ENCODE peak calls at places on chromosome 21, in nine cellular contexts. E is IMR-90, B is upper lobe of left lung, J is lower leg skin, T is testis, X is right lobe of liver, R is GM12891, A is GM12878, Q is transverse colon. Y is an unnamed sample.
A peak's percentile ranks its signal among the peaks of the same experiment; 100 is the strongest.

GRCh38 chr21:14879458-14879857 is 185.3 kb downstream of the NRIP1 start:
- DNase-seq in Q (no peak), J (no peak), X (no peak), R (no peak), B (no peak), A (no peak), T (no peak), E (no peak), Y (peak; percentile 26)

GRCh38 chr21:29466532-29466931 is 167.8 kb downstream of the BACH1 start:
- DNase-seq in T (no peak), Q (no peak), J (no peak), R (no peak), X (no peak), A (no peak), B (no peak), E (no peak), Y (no peak)

GRCh38 chr21:36747114-36747814 is 48.3 kb downstream of the SIM2 start:
- DNase-seq in B (no peak), E (no peak), X (no peak), Q (no peak), J (no peak), T (no peak), R (no peak), A (no peak), Y (no peak)

GRCh38 chr21:37367758-37368535 is 1.4 kb downstream of the DYRK1A start:
- DNase-seq in X (peak; percentile 73), Q (peak; percentile 38), R (no peak), E (peak; percentile 35), T (peak; percentile 43), J (peak; percentile 89), A (no peak), B (peak; percentile 41), Y (peak; percentile 73)

GRCh38 chr21:32173106-32173755 is 105.6 kb downstream of the MIS18A start:
- DNase-seq in X (no peak), T (no peak), A (no peak), E (no peak), B (no peak), J (no peak), Q (no peak), R (no peak), Y (no peak)

GRCh38 chr21:42580076-42580792 is 66.6 kb downstream of the SLC37A1 start:
- DNase-seq in J (peak; percentile 82), R (no peak), A (no peak), T (no peak), E (no peak), X (no peak), B (peak; percentile 16), Q (peak; percentile 1), Y (no peak)

GRCh38 chr21:14057313-14057712 is 153.4 kb downstream of the LIPI start:
- DNase-seq in X (peak; percentile 50), J (no peak), T (no peak), R (no peak), Q (no peak), A (no peak), B (no peak), E (no peak), Y (no peak)

GRCh38 chr21:31909153-31909771 is 36.4 kb downstream of the HUNK start:
- DNase-seq in X (no peak), A (no peak), Q (no peak), T (peak; percentile 70), R (no peak), J (peak; percentile 59), B (no peak), E (peak; percentile 17), Y (no peak)

GRCh38 chr21:21921410-21922232 is 923.4 kb downstream of the NCAM2 start:
- DNase-seq in X (no peak), B (no peak), J (no peak), E (peak; percentile 11), A (no peak), T (no peak), Q (no peak), R (no peak), Y (no peak)

GRCh38 chr21:36962098-36962780 is 4.2 kb downstream of the HLCS start:
- DNase-seq in E (no peak), T (no peak), X (no peak), Q (no peak), A (no peak), J (no peak), B (no peak), R (no peak), Y (no peak)

GRCh38 chr21:31182231-31183129 is 144.2 kb upstream of the KRTAP19-8 start:
- DNase-seq in R (no peak), B (no peak), E (no peak), A (no peak), J (no peak), Q (no peak), T (no peak), X (no peak), Y (no peak)

GRCh38 chr21:28018741-28019669 is 973.7 kb downstream of the LTN1 start:
- DNase-seq in J (no peak), E (peak; percentile 5), A (no peak), R (no peak), X (no peak), Q (no peak), T (no peak), B (no peak), Y (no peak)

GRCh38 chr21:27536319-27536718 is 569.4 kb upstream of the ADAMTS5 start:
- DNase-seq in Q (no peak), A (no peak), T (no peak), R (no peak), B (no peak), J (no peak), X (no peak), E (peak; percentile 75), Y (no peak)

GRCh38 chr21:44006656-44007055 is 5.5 kb upstream of the TRAPPC10 start:
- DNase-seq in T (peak; percentile 49), E (peak; percentile 32), X (no peak), B (no peak), R (no peak), J (no peak), A (no peak), Q (no peak), Y (peak; percentile 87)

GRCh38 chr21:44005071-44005470 is 7.0 kb upstream of the TRAPPC10 start:
- DNase-seq in R (no peak), T (no peak), B (no peak), J (no peak), E (no peak), A (no peak), X (no peak), Q (no peak), Y (no peak)

GRCh38 chr21:44005593-44005992 is 6.5 kb upstream of the TRAPPC10 start:
- DNase-seq in T (no peak), B (peak; percentile 78), R (no peak), J (no peak), X (no peak), Q (no peak), A (no peak), E (no peak), Y (no peak)

GRCh38 chr21:44003307-44003966 is 8.7 kb upstream of the TRAPPC10 start:
- DNase-seq in X (no peak), E (no peak), B (no peak), R (no peak), J (no peak), T (no peak), A (no peak), Q (no peak), Y (no peak)

GRCh38 chr21:44006017-44006624 is 6.0 kb upstream of the TRAPPC10 start:
- DNase-seq in X (no peak), E (peak; percentile 90), J (no peak), R (no peak), Q (no peak), B (peak; percentile 46), T (peak; percentile 58), A (no peak), Y (peak; percentile 40)
- TF ChIP-seq POLR2A in X (no peak), E (no peak), J (no peak), R (no peak), Q (no peak), B (no peak), T (no peak), A (no peak), Y (no peak)

GRCh38 chr21:38499296-38499695 is 1.0 kb upstream of the ERG start:
- DNase-seq in J (no peak), Q (no peak), T (no peak), E (no peak), B (no peak), R (no peak), X (no peak), A (no peak), Y (no peak)
- TF ChIP-seq POLR2A in J (no peak), Q (no peak), T (no peak), E (no peak), B (no peak), R (no peak), X (no peak), A (no peak), Y (no peak)

DNA sequence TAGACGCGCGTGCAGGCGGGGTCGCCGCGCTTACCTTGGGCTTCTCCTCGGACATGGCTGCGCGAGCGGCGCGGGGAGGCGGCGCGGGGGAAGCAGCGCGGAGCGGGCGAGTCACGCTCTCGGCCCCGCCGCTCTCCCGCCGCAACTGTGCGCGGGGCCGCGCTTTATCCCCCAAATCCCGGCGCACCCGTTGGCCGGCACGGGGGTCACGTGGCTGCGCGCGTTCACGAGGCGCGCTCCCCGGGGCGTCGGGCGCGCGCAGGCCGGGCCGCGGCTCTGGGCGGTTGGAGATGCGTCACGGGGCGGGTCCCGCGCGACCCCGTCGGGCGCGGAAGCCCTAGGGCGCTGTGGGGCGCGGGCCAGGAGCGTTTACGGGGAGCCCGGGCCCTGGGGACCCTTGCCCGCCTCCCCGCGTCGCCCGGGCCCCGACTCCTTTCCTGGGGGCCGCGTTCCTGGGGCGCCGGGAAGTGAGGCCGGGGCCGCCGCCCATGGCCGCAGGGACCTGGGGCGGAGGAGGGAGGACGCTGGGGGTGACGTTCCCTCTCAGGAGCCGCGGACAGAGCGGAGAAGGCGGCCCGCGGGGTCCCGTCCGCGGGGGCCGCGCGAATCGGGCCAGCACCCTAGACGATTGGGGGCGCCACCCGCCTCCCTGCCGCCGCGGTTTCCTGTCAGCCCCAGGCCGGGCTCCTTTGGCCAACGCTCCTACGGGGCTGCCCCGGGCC is at the start of gene SUMO3:
- DNase-seq in J (peak; percentile 96), Q (peak; percentile 90), E (peak; percentile 76), X (peak; percentile 85), R (peak; percentile 92), A (no peak), T (peak; percentile 84), B (peak; percentile 85), Y (peak; percentile 89)
- TF ChIP-seq POLR2A in J (no peak), Q (peak; percentile 80), E (peak; percentile 74), X (peak; percentile 93), R (peak; percentile 63), A (peak; percentile 95), T (peak; percentile 85), B (peak; percentile 90), Y (peak; percentile 87)

DNA sequence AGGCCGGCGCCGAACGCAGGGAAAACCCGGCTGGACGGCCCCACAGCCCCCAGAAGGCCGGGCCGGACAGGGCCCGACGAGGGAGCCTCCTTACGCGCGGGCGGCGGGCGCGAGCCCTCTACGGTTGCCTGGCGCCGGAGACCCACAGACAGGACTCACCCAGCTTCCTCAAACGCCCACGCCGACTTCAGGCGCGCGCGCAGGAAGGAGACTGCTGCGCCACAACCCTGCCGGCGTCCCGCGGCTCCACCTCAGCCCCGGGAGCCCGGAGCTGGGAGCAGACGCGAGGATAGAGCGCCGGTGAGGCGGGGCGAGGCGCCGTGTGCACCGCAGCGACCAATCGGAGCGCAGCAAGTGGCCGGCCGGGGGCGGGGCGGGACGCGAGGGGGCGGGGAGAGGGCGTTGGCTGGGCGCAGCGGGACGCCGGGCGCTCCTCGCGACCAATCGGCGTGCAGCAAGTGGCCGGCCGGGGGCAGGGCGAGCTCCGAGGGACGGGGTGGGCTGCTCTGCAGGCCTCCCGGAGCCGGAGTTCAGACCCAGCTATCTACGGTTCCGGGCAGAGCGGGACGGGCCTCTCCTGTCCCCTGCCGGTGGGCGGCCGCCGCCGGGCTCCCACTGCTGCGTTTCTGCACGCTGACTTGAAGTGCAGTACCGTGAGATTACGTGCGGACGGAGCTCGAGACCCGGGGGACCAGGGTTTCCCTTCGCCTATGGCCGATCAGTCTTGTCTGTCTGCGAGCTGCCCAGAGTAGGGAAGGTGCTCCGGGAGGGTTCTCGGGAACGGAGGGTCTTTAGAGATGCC is at the start of gene TMEM50B:
- DNase-seq in E (peak; percentile 95), Q (peak; percentile 97), X (peak; percentile 98), A (peak; percentile 79), B (peak; percentile 96), T (peak; percentile 97), J (peak; percentile 98), R (peak; percentile 93), Y (peak; percentile 98)
- TF ChIP-seq POLR2A in E (peak; percentile 89), Q (peak; percentile 94), X (peak; percentile 95), A (peak; percentile 94), B (peak; percentile 84), T (peak; percentile 91), J (no peak), R (peak; percentile 80), Y (peak; percentile 86)